ENCODE peak calls at places on chromosomes 7 and 10, in four cellular contexts. G is astrocyte of the spinal cord; I is CD4-positive, alpha-beta T cell; A is lung. N is an unnamed sample.

GRCh38 chr7:138886501-138886917 is 88.5 kb upstream of the ATP6V0A4 start:
- DNase-seq in G (peak; percentile 74), I (no peak), A (no peak), N (peak; percentile 66)

GRCh38 chr10:5929442-5929841 is 39.4 kb downstream of the FBH1 start:
- DNase-seq in G (no peak), I (no peak), A (no peak), N (no peak)

GRCh38 chr10:48461623-48462481 is 143.0 kb downstream of the ARHGAP22 start:
- DNase-seq in I (no peak), G (no peak), A (no peak), N (no peak)

GRCh38 chr7:143499246-143499645 is 21.6 kb downstream of the TAS2R41 start:
- DNase-seq in A (no peak), G (no peak), I (no peak), N (peak; percentile 34)

GRCh38 chr7:124800386-124800785 is 34.8 kb upstream of the GPR37 start:
- DNase-seq in A (no peak), I (no peak), G (no peak), N (no peak)

GRCh38 chr10:49738616-49739360 is 23.3 kb downstream of the OGDHL start:
- DNase-seq in G (no peak), A (peak; percentile 14), I (no peak), N (no peak)

GRCh38 chr10:42952931-42953683 is 123.8 kb upstream of the RET start:
- DNase-seq in G (no peak), A (peak; percentile 26), I (no peak), N (no peak)

GRCh38 chr7:158759749-158760444 is 55.3 kb upstream of the NCAPG2 start:
- DNase-seq in A (peak; percentile 67), G (no peak), I (no peak), N (no peak)

GRCh38 chr10:32433542-32433941 is 12.4 kb upstream of the CCDC7 start:
- DNase-seq in A (no peak), I (no peak), G (no peak), N (no peak)

GRCh38 chr7:36312064-36312914 is 77.4 kb upstream of the ANLN start:
- DNase-seq in G (no peak), A (peak; percentile 58), I (no peak), N (no peak)

GRCh38 chr7:30594540-30595460 is at the start of gene GARS1:
- DNase-seq in G (peak; percentile 93), A (peak; percentile 91), I (peak; percentile 80), N (peak; percentile 84)

GRCh38 chr10:88755753-88756152 is 4.1 kb upstream of the LIPN start:
- DNase-seq in I (no peak), G (no peak), A (no peak), N (no peak)

GRCh38 chr7:91293136-91293535 is 28.9 kb downstream of the FZD1 start:
- DNase-seq in I (no peak), G (no peak), A (no peak), N (no peak)

GRCh38 chr7:91293840-91294239 is 29.6 kb downstream of the FZD1 start:
- DNase-seq in A (no peak), I (no peak), G (no peak), N (no peak)

GRCh38 chr7:91291302-91291701 is 27.1 kb downstream of the FZD1 start:
- DNase-seq in A (no peak), G (no peak), I (no peak), N (no peak)

GRCh38 chr7:91292506-91292905 is 28.3 kb downstream of the FZD1 start:
- DNase-seq in G (no peak), A (no peak), I (no peak), N (no peak)

DNA sequence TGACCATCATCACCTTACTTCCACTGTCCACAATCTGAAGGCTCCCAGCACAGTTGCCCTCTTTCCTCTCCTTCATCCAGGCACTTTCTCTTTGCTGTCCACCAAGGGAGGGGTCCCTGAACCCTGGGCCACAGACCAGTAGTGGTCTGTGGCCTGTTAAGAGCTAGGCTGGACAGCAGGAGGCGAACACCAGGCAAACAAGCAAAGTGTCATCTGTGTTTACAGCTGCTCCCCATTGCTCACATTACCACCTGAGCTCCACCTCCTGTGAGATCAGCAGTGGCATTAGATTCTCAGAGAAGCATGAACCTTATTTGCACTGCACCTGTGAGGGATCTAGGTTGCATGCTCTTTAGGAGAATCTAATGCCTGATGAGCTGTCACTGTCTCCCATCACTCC is 27.7 kb downstream of the FZD1 start:
- DNase-seq in I (no peak), A (no peak), G (no peak), N (no peak)
- TF ChIP-seq CTCF in I (no peak), A (no peak), G (no peak), N (no peak)

GRCh38 chr7:1814089-1814811 is 144.2 kb downstream of the ELFN1 start:
- DNase-seq in I (no peak), A (no peak), G (no peak), N (no peak)

GRCh38 chr7:1811850-1812692 is 142.0 kb downstream of the ELFN1 start:
- DNase-seq in A (no peak), I (no peak), G (no peak), N (no peak)

GRCh38 chr7:1810961-1811849 is 141.1 kb downstream of the ELFN1 start:
- DNase-seq in A (no peak), I (no peak), G (no peak), N (no peak)

GRCh38 chr7:1813394-1814088 is 143.5 kb downstream of the ELFN1 start:
- DNase-seq in I (no peak), G (no peak), A (no peak), N (no peak)

GRCh38 chr7:1812693-1813393 is 142.8 kb downstream of the ELFN1 start:
- DNase-seq in I (no peak), A (no peak), G (no peak), N (no peak)
- TF ChIP-seq CTCF in I (no peak), A (no peak), G (peak; percentile 7), N (no peak)

GRCh38 chr7:54662701-54663100 is 96.3 kb downstream of the SEC61G start:
- DNase-seq in G (no peak), A (no peak), I (no peak), N (no peak)

GRCh38 chr7:54663186-54663585 is 95.8 kb downstream of the SEC61G start:
- DNase-seq in G (no peak), A (no peak), I (no peak), N (no peak)

GRCh38 chr7:54663603-54664234 is 95.3 kb downstream of the SEC61G start:
- DNase-seq in A (no peak), I (no peak), G (no peak), N (no peak)

DNA sequence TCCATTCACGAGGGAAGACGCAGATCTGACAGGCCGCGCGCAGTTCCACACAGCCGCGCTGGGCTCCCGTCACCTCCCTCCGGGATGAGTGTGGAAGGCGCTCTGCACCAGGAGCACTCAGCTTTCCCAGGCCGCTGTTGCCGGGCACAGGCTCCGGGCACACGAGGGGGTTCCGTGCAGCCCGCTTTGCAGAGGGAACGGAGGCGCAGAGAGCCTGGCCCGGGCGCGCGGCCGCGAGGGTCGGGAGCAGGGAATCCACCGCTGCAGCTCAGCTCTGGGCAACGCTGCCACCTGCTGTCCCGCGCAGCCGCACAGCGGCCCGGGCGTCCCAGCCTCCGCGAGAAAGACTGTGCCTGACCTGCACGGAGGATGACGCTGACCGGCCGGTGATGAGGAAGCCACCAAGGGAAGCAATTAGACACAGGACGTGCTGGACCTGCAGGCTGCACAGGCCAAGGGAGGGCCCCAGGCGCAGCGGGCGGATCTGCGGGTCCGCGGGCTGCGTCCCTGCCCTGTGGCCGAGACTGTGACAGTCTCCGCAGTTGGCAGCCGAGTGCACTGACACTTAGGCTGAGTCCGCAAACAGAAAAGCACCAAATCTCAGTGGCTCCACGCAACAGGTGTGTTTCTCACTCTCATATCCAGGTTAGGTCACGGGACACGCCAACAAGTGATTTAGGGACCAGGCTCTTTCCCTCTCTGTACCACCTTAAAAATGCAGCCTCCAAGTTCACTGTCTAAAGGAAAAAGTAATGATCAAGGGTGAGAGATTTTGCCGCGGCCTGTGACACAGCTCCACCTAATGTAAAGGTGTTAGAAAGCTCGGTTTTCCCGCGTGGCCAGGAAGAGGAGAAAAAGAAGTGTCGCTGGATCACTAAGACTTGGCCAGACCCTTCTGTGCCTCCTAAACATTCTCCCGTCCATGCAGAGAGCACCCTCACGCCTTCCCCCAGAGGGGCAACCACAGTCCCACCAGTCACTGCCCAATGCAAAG is 94.5 kb downstream of the SEC61G start:
- DNase-seq in A (peak; percentile 33), I (no peak), G (peak; percentile 15), N (peak; percentile 0)
- TF ChIP-seq CTCF in A (no peak), I (no peak), G (peak; percentile 58), N (peak; percentile 51)

GRCh38 chr7:28041508-28042314 is 138.9 kb downstream of the JAZF1 start:
- DNase-seq in I (no peak), A (no peak), G (peak; percentile 71), N (peak; percentile 95)

GRCh38 chr7:28045592-28045991 is 135.0 kb downstream of the JAZF1 start:
- DNase-seq in G (no peak), A (no peak), I (no peak), N (no peak)

GRCh38 chr7:28046035-28046434 is 134.6 kb downstream of the JAZF1 start:
- DNase-seq in I (no peak), A (no peak), G (no peak), N (no peak)

GRCh38 chr7:28042721-28043120 is 137.9 kb downstream of the JAZF1 start:
- DNase-seq in I (no peak), A (no peak), G (no peak), N (no peak)

GRCh38 chr7:28044825-28045224 is 135.8 kb downstream of the JAZF1 start:
- DNase-seq in G (no peak), A (no peak), I (no peak), N (no peak)
- TF ChIP-seq CTCF in G (no peak), A (no peak), I (no peak), N (no peak)